ENCODE peak calls at places on chromosomes 3 and 15, in seven cellular contexts. F is uterus, O is cardiac fibroblast, S is posterior vena cava, V is thoracic aorta, U is T-helper 1 cell, H is HCEC 1CT. I is an unnamed sample.

GRCh38 chr3:17749281-17749680 is 6.8 kb upstream of the TBC1D5 start:
- DNase-seq in S (no peak), H (no peak), V (no peak), O (no peak), U (no peak), F (no peak), I (no peak)

GRCh38 chr15:65312400-65312916 is 8.0 kb downstream of the RNU5B-1 start:
- DNase-seq in F (no peak), H (no peak), U (no peak), O (no peak), S (no peak), V (no peak), I (no peak)

GRCh38 chr3:159560214-159561004 is 428.2 kb upstream of the IL12A start:
- DNase-seq in U (no peak), F (no peak), H (no peak), S (no peak), V (no peak), O (no peak), I (no peak)

GRCh38 chr3:144775581-144775980 is 804.0 kb downstream of the DIPK2A start:
- DNase-seq in V (no peak), H (no peak), U (no peak), F (no peak), O (no peak), S (no peak), I (no peak)

GRCh38 chr3:171018151-171018935 is 8.2 kb downstream of the SLC2A2 start:
- DNase-seq in F (no peak), U (no peak), V (no peak), O (peak; percentile 10), H (peak; percentile 27), S (no peak), I (no peak)

GRCh38 chr3:171640520-171641412 is 169.5 kb downstream of the PLD1 start:
- DNase-seq in O (peak; percentile 39), F (no peak), V (no peak), U (no peak), H (peak; percentile 47), S (no peak), I (no peak)

GRCh38 chr15:91281991-91282390 is 181.9 kb downstream of the SV2B start:
- DNase-seq in H (no peak), F (no peak), S (no peak), V (no peak), U (no peak), O (no peak), I (no peak)

GRCh38 chr3:140848675-140849074 is 93.0 kb upstream of the SLC25A36 start:
- DNase-seq in F (no peak), U (no peak), V (no peak), S (no peak), H (no peak), O (no peak), I (no peak)

GRCh38 chr3:122772827-122773226 is 20.8 kb downstream of the HSPBAP1 start:
- DNase-seq in H (no peak), F (no peak), O (no peak), S (no peak), V (no peak), U (no peak), I (no peak)

GRCh38 chr15:90950676-90951075 is 4.0 kb upstream of the RCCD1 start:
- DNase-seq in F (no peak), V (no peak), H (no peak), S (no peak), U (no peak), O (no peak), I (no peak)

GRCh38 chr3:129553171-129553570 is 10.2 kb downstream of the H1-8 start:
- DNase-seq in V (no peak), S (no peak), F (no peak), O (no peak), H (no peak), U (no peak), I (no peak)

GRCh38 chr3:143604849-143605660 is 243.2 kb downstream of the SLC9A9 start:
- DNase-seq in H (no peak), S (no peak), O (no peak), U (no peak), V (no peak), F (no peak), I (no peak)

GRCh38 chr3:130457681-130458080 is 59.3 kb upstream of the COL6A6 start:
- DNase-seq in U (no peak), F (no peak), O (no peak), H (no peak), V (no peak), S (no peak), I (no peak)

GRCh38 chr15:59306520-59307163 is 66.0 kb downstream of the MYO1E start:
- DNase-seq in U (no peak), S (no peak), V (no peak), H (peak; percentile 68), F (no peak), O (peak; percentile 96), I (no peak)

I was measured in T-cell.